ENCODE peak calls at places on chromosomes 2 and 18, in seven cellular contexts. J is NCI-H1417, R is astrocyte of the spinal cord, F is Calu3, O is progenitor cell of endocrine pancreas, Z is fibroblast of pulmonary artery, S is smooth muscle cell of the brain vasculature. C is an unnamed sample.

GRCh38 chr2:241571821-241572620 is 13.5 kb downstream of the BOK start:
- DNase-seq in J (no peak), R (no peak), F (no peak), O (no peak), Z (no peak), S (no peak), C (peak)

GRCh38 chr2:175003875-175004729 is 1.1 kb downstream of the CHN1 start:
- DNase-seq in J (peak), R (peak), F (no peak), O (no peak), Z (peak), S (no peak), C (peak)

GRCh38 chr2:160783481-160783880 is 289.9 kb upstream of the RBMS1 start:
- DNase-seq in J (no peak), R (no peak), F (no peak), O (no peak), Z (peak), S (no peak), C (no peak)

GRCh38 chr2:119319593-119319992 is 47.0 kb downstream of the C2orf76 start:
- DNase-seq in J (no peak), R (no peak), F (no peak), O (no peak), Z (no peak), S (no peak), C (no peak)

GRCh38 chr2:64251497-64252277 is 107.5 kb upstream of the PELI1 start:
- DNase-seq in J (no peak), R (no peak), F (no peak), O (no peak), Z (no peak), S (no peak), C (no peak)

GRCh38 chr2:233114421-233114861 is 54.3 kb downstream of the INPP5D start:
- DNase-seq in J (no peak), R (peak), F (no peak), O (no peak), Z (no peak), S (peak), C (no peak)

GRCh38 chr2:168239281-168239680 is 8.1 kb downstream of the STK39 start:
- DNase-seq in J (no peak), R (no peak), F (no peak), O (no peak), Z (no peak), S (no peak), C (no peak)

GRCh38 chr2:43193996-43194869 is 32.2 kb downstream of the ZFP36L2 start:
- DNase-seq in J (no peak), R (no peak), F (peak), O (peak), Z (no peak), S (no peak), C (peak)

GRCh38 chr2:32591669-32592463 is 36.0 kb upstream of the TTC27 start:
- DNase-seq in J (no peak), R (peak), F (no peak), O (no peak), Z (peak), S (no peak), C (no peak)

GRCh38 chr18:57733861-57734260 is 69.3 kb downstream of the ATP8B1 start:
- DNase-seq in J (no peak), R (no peak), F (no peak), O (no peak), Z (no peak), S (no peak), C (no peak)

GRCh38 chr18:42936289-42936688 is 179.2 kb downstream of the RIT2 start:
- DNase-seq in J (no peak), R (no peak), F (no peak), O (no peak), Z (no peak), S (no peak), C (no peak)

GRCh38 chr18:49728542-49728941 is 84.8 kb downstream of the ACAA2 start:
- DNase-seq in J (peak), R (peak), F (peak), O (no peak), Z (peak), S (no peak), C (peak)

GRCh38 chr18:24427484-24427883 is 1.0 kb downstream of the IMPACT start:
- DNase-seq in J (peak), R (peak), F (peak), O (no peak), Z (peak), S (no peak), C (peak)

GRCh38 chr2:182867411-182868048 is 1.1 kb upstream of the FRZB start:
- DNase-seq in J (no peak), R (no peak), F (no peak), O (no peak), Z (no peak), S (no peak), C (peak)

GRCh38 chr2:68732036-68732435 is 2.6 kb upstream of the ARHGAP25 start:
- DNase-seq in J (no peak), R (no peak), F (no peak), O (no peak), Z (no peak), S (no peak), C (no peak)

GRCh38 chr2:45119855-45120254 is 110.6 kb upstream of the SIX2 start:
- DNase-seq in J (no peak), R (peak), F (peak), O (no peak), Z (peak), S (no peak), C (peak)

GRCh38 chr2:231321021-231321420 is 74.5 kb upstream of the B3GNT7 start:
- DNase-seq in J (no peak), R (no peak), F (no peak), O (no peak), Z (no peak), S (no peak), C (no peak)

GRCh38 chr18:27378396-27379094 is 193.4 kb upstream of the CHST9 start:
- DNase-seq in J (no peak), R (peak), F (peak), O (no peak), Z (peak), S (no peak), C (peak)

C was measured in osteoblast.